ENCODE peak calls at places on chromosomes 3 and 15, in five cellular contexts. P, B, I, G and V are unnamed samples.

GRCh38 chr3:47583320-47584075 is 4.8 kb upstream of the CSPG5 start:
- DNase-seq in B (no peak), I (no peak), P (no peak), G (no peak), V (no peak)

GRCh38 chr15:52023169-52023922 is 4.3 kb downstream of the MAPK6 start:
- DNase-seq in I (no peak), G (no peak), B (no peak), P (no peak), V (no peak)

GRCh38 chr15:31482122-31482922 is 155.7 kb downstream of the KLF13 start:
- DNase-seq in I (no peak), P (no peak), G (no peak), B (no peak), V (no peak)

GRCh38 chr3:10351013-10351735 is 30.3 kb upstream of the SEC13 start:
- DNase-seq in I (no peak), P (no peak), B (no peak), G (no peak), V (no peak)

GRCh38 chr3:188916934-188917391 is 254.8 kb upstream of the TPRG1 start:
- DNase-seq in B (peak), P (no peak), G (no peak), I (no peak), V (no peak)

GRCh38 chr15:52254331-52254730 is 41.3 kb downstream of the MYO5C start:
- DNase-seq in G (no peak), P (no peak), I (no peak), B (peak), V (no peak)

GRCh38 chr15:29699791-29700190 is 122.5 kb downstream of the TJP1 start:
- DNase-seq in B (no peak), P (no peak), I (no peak), G (no peak), V (no peak)

GRCh38 chr3:31880020-31880419 is 101.0 kb downstream of the OSBPL10 start:
- DNase-seq in I (no peak), G (no peak), P (no peak), B (peak), V (no peak)

GRCh38 chr15:88512606-88513005 is 33.9 kb downstream of the DET1 start:
- DNase-seq in G (no peak), B (no peak), P (no peak), I (no peak), V (no peak)